ENCODE peak calls at places on chromosomes 12 and 14, in six cellular contexts. P, M, I, T, J and V are unnamed samples. For H3K4me1, the result is how much of the 10 kb centered on the place peaks cover.

GRCh38 chr14:21455592-21455911 is 371 bp downstream of the CHD8 start:
- DNase-seq in P (no peak), M (no peak), I (no peak), T (peak), J (no peak), V (no peak)

GRCh38 chr12:42574879-42575278 is 14.7 kb downstream of the PRICKLE1 start:
- DNase-seq in P (no peak), M (no peak), I (no peak), T (no peak), J (no peak), V (no peak)

GRCh38 chr14:72559227-72559626 is 334.7 kb downstream of the DPF3 start:
- DNase-seq in P (no peak), M (no peak), I (no peak), T (no peak), J (no peak), V (no peak)

GRCh38 chr14:90381999-90382451 is 14.8 kb upstream of the CALM1 start:
- DNase-seq in P (peak), M (no peak), I (peak), T (peak), J (no peak), V (no peak)

GRCh38 chr12:121295123-121295745 is 1.3 kb downstream of the CAMKK2 start:
- DNase-seq in P (no peak), M (peak), I (no peak), T (peak), J (peak), V (no peak)

GRCh38 chr14:90703841-90704240 is 112.4 kb downstream of the TTC7B start:
- DNase-seq in P (no peak), M (no peak), I (no peak), T (no peak), J (no peak), V (no peak)

GRCh38 chr14:100623557-100623956 is 36.3 kb upstream of the BEGAIN start:
- DNase-seq in P (peak), M (no peak), I (no peak), T (no peak), J (no peak), V (no peak)

GRCh38 chr14:61750708-61751474 is 11.3 kb upstream of the SNAPC1 start:
- DNase-seq in P (peak), M (peak), I (peak), T (peak), J (peak), V (peak)

GRCh38 chr12:75482636-75483035 is 2.1 kb downstream of the GLIPR1 start:
- DNase-seq in P (no peak), M (no peak), I (no peak), T (no peak), J (peak), V (no peak)
- H3K4me1 ChIP-seq in P (under half), M (under half), I (under half), T (under half), J (under half), V (under half)

DNA sequence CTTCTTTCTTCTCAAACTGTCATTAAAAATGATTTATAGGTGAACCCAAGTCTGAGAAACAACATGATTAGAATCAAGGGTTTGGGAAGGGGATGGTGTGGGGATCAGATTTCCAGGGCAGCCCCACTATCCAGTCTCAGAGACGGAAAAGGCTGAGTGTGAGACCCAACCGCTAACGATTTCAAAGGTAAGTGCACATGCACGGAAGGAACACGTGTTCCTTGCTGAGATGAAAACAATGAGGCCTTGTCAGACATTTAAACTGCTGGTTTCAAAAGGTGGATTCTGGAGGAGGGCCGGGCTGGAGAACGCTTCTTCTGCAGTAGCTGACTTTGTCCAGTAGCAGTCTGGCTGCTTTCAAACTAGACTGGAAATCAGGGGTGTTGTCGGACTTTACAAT is 498.3 kb upstream of the TBX3 start:
- DNase-seq in P (no peak), M (no peak), I (no peak), T (no peak), J (no peak), V (no peak)
- H3K4me3 ChIP-seq in P (no peak), M (no peak), I (no peak), T (no peak), J (no peak), V (no peak)

GRCh38 chr12:28240853-28241252 is 50.6 kb downstream of the CCDC91 start:
- DNase-seq in P (no peak), M (no peak), I (no peak), T (no peak), J (no peak), V (no peak)

GRCh38 chr12:28237423-28237822 is 47.2 kb downstream of the CCDC91 start:
- DNase-seq in P (no peak), M (no peak), I (no peak), T (no peak), J (peak), V (no peak)

GRCh38 chr12:28242888-28243633 is 52.8 kb downstream of the CCDC91 start:
- DNase-seq in P (no peak), M (no peak), I (no peak), T (no peak), J (no peak), V (no peak)

GRCh38 chr12:28242129-28242887 is 52.1 kb downstream of the CCDC91 start:
- DNase-seq in P (no peak), M (no peak), I (no peak), T (no peak), J (no peak), V (no peak)

DNA sequence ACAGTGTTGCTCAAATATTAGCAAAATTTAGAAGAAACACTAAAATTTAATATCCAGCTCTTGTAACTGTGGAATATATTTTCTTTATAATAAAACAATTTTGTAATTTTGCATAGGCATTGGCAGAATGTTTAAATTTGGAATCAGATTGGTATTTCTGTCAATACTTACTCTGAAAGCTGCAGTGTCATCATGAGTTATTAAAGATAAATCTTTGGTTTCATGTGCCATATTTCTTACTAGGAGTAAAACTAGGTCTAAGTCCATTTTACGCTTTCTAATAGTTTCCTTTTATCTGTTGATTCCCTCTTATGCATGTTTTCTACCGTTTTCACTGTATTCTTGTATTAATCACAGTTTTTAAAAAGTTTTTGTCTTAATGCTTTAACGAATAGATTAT is 49.7 kb downstream of the CCDC91 start:
- DNase-seq in P (no peak), M (no peak), I (no peak), T (no peak), J (no peak), V (no peak)
- H3K4me1 ChIP-seq in P (under half), M (under half), I (under half), T (under half), J (under half), V (under half)

GRCh38 chr14:37032863-37033262 is 139.5 kb downstream of the SLC25A21 start:
- DNase-seq in P (no peak), M (no peak), I (no peak), T (no peak), J (no peak), V (no peak)

GRCh38 chr14:37035401-37035800 is 137.0 kb downstream of the SLC25A21 start:
- DNase-seq in P (no peak), M (no peak), I (no peak), T (no peak), J (no peak), V (no peak)

GRCh38 chr14:37034410-37035285 is 137.8 kb downstream of the SLC25A21 start:
- DNase-seq in P (no peak), M (no peak), I (no peak), T (no peak), J (peak), V (no peak)

GRCh38 chr14:37037636-37038387 is 134.6 kb downstream of the SLC25A21 start:
- DNase-seq in P (no peak), M (no peak), I (no peak), T (no peak), J (no peak), V (no peak)

DNA sequence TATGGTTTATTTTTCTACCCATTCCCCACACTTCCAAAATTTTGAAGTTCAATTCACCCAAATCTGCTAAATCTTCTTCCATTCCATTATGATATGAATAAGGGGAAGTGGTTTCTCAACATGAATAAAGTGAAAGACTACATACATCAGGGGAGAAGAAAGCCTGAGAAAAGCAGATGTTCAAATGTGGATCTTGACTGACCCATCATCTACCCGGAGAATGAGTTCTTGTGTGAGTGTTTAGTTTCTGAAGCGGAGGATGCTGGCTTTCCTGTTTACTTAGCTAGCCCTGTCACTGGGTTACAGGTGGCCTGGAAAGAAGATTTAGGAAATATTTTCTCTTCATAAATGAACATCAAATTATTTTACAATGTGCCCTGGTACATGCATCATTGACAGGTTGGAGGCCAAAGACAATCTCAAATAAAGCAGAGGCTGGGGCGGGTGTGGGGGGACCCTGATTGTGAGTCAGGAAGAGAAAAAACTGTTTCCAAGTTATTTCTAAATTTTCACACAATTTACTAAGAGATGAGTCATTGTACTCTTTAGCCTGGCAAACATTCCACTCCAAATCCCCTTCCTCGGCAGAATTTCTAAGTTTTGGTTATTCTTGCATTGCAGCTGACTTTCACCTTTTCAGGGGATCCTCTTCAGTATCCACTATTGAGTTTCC is 135.6 kb downstream of the SLC25A21 start:
- DNase-seq in P (no peak), M (no peak), I (no peak), T (no peak), J (peak), V (no peak)
- H3K4me3 ChIP-seq in P (no peak), M (no peak), I (no peak), T (no peak), J (no peak), V (no peak)

GRCh38 chr12:75635606-75636444 is 124.4 kb upstream of the KRR1 start:
- DNase-seq in P (no peak), M (no peak), I (no peak), T (peak), J (no peak), V (no peak)
- H3K4me1 ChIP-seq in P (under half), M (under half), I (under half), T (under half), J (under half), V (under half)

DNA sequence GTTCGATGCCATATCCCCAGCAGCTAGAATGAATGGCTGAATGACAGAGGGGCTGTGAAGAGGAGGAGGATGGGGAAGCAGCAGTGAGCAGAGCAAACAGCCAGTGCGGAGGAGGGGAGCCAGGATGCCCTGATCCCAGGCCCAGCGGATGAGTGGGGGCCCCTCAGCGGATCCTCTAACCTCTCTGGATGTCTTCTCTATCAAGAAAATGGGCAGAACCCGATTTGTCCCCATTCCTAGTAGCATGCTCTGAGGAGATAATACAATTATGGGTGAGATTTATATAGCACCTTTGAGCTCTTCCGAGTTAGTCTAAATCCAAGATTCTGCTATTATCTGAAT is 30.0 kb upstream of the RPLP0 start:
- DNase-seq in P (no peak), M (no peak), I (no peak), T (no peak), J (no peak), V (no peak)
- H3K4me3 ChIP-seq in P (no peak), M (no peak), I (peak), T (no peak), J (no peak), V (no peak)

GRCh38 chr14:23106747-23107045 is 1.9 kb upstream of the CIROP start:
- DNase-seq in P (no peak), M (no peak), I (no peak), T (no peak), J (no peak), V (no peak)
- H3K4me1 ChIP-seq in P (under half), M (under half), I (under half), T (under half), J (under half), V (under half)